ENCODE peak calls at places on chromosomes 12 and 14, in six cellular contexts. R is cardiac muscle cell, M is AG04449, S is HCT116, W is tibial nerve, J is right lobe of liver. V is an unnamed sample.

GRCh38 chr14:94710731-94711130 is 59.2 kb downstream of the GSC start:
- DNase-seq in R (no peak), M (no peak), S (no peak), W (no peak), J (no peak), V (no peak)

GRCh38 chr12:74538491-74539258 is 1.0 kb downstream of the ATXN7L3B start:
- DNase-seq in R (peak), M (no peak), S (no peak), W (no peak), J (no peak), V (no peak)

GRCh38 chr12:110345176-110345651 is 58.3 kb downstream of the ANAPC7 start:
- DNase-seq in R (peak), M (no peak), S (no peak), W (no peak), J (no peak), V (no peak)

GRCh38 chr14:95533391-95533821 is 1.4 kb upstream of the GLRX5 start:
- DNase-seq in R (peak), M (no peak), S (no peak), W (no peak), J (no peak), V (no peak)

GRCh38 chr14:91244501-91244901 is at the start of gene GPR68:
- DNase-seq in R (peak), M (peak), S (no peak), W (no peak), J (no peak), V (peak)

GRCh38 chr12:93090768-93091172 is 161.7 kb upstream of the EEA1 start:
- DNase-seq in R (peak), M (no peak), S (peak), W (no peak), J (no peak), V (no peak)

GRCh38 chr14:104331871-104332605 is 193.7 kb downstream of the KIF26A start:
- DNase-seq in R (no peak), M (no peak), S (no peak), W (no peak), J (no peak), V (peak)

GRCh38 chr14:104119119-104119699 is 19.2 kb upstream of the KIF26A start:
- DNase-seq in R (no peak), M (no peak), S (no peak), W (no peak), J (no peak), V (peak)

GRCh38 chr14:68148276-68148675 is 328.7 kb downstream of the RAD51B start:
- DNase-seq in R (no peak), M (no peak), S (no peak), W (no peak), J (no peak), V (no peak)

GRCh38 chr12:12877145-12877544 is 14.2 kb upstream of the GPRC5A start:
- DNase-seq in R (no peak), M (no peak), S (no peak), W (no peak), J (no peak), V (no peak)

GRCh38 chr14:101065246-101065645 is 161.7 kb upstream of the RTL1 start:
- DNase-seq in R (no peak), M (no peak), S (no peak), W (peak), J (no peak), V (no peak)

GRCh38 chr12:47087088-47087688 is 7.4 kb upstream of the AMIGO2 start:
- DNase-seq in R (peak), M (no peak), S (no peak), W (no peak), J (no peak), V (no peak)

GRCh38 chr12:76183459-76184186 is 99.1 kb upstream of the NAP1L1 start:
- DNase-seq in R (peak), M (peak), S (peak), W (no peak), J (no peak), V (no peak)

GRCh38 chr14:101103321-101103901 is 199.9 kb upstream of the RTL1 start:
- DNase-seq in R (no peak), M (no peak), S (no peak), W (no peak), J (no peak), V (peak)

GRCh38 chr12:100993916-100994315 is 199.3 kb downstream of the ANO4 start:
- DNase-seq in R (no peak), M (no peak), S (no peak), W (no peak), J (no peak), V (no peak)

GRCh38 chr12:127987199-127987901 is 279.6 kb upstream of the TMEM132C start:
- DNase-seq in R (no peak), M (peak), S (no peak), W (no peak), J (no peak), V (no peak)

GRCh38 chr12:42326466-42327226 is 679 bp downstream of the PPHLN1 start:
- DNase-seq in R (peak), M (peak), S (no peak), W (no peak), J (no peak), V (no peak)

GRCh38 chr14:68309631-68310030 is 483.2 kb downstream of the ZFP36L1 start:
- DNase-seq in R (peak), M (no peak), S (no peak), W (no peak), J (no peak), V (no peak)

GRCh38 chr12:27999521-27999920 is 27.0 kb upstream of the PTHLH start:
- DNase-seq in R (peak), M (peak), S (no peak), W (no peak), J (no peak), V (no peak)

GRCh38 chr12:16350682-16351081 is 3.2 kb downstream of the MGST1 start:
- DNase-seq in R (peak), M (peak), S (peak), W (peak), J (peak), V (no peak)

GRCh38 chr12:107515446-107515958 is 170.1 kb upstream of the PWP1 start:
- DNase-seq in R (peak), M (peak), S (peak), W (peak), J (no peak), V (no peak)

GRCh38 chr14:23130875-23131274 is 11.8 kb upstream of the CEBPE start:
- DNase-seq in R (peak), M (no peak), S (no peak), W (no peak), J (peak), V (no peak)

GRCh38 chr14:35333797-35334743 is 41.9 kb downstream of the PSMA6 start:
- DNase-seq in R (no peak), M (no peak), S (no peak), W (no peak), J (no peak), V (no peak)

GRCh38 chr12:5391638-5392037 is 40.3 kb upstream of the NTF3 start:
- DNase-seq in R (peak), M (peak), S (no peak), W (no peak), J (no peak), V (no peak)

GRCh38 chr12:64889434-64890216 is 65.2 kb downstream of the TBC1D30 start:
- DNase-seq in R (no peak), M (no peak), S (no peak), W (no peak), J (no peak), V (no peak)

GRCh38 chr12:70840966-70841365 is 79.6 kb downstream of the PTPRR start:
- DNase-seq in R (no peak), M (no peak), S (no peak), W (no peak), J (no peak), V (no peak)

GRCh38 chr12:8145754-8146415 is 10.9 kb upstream of the ZNF705A start:
- DNase-seq in R (peak), M (peak), S (no peak), W (no peak), J (no peak), V (no peak)

GRCh38 chr12:127284021-127284420 is 982.9 kb upstream of the TMEM132C start:
- DNase-seq in R (peak), M (no peak), S (no peak), W (no peak), J (no peak), V (no peak)

GRCh38 chr12:2250797-2251196 is 198.0 kb downstream of the CACNA1C start:
- DNase-seq in R (no peak), M (no peak), S (no peak), W (no peak), J (no peak), V (no peak)

GRCh38 chr14:73437206-73437605 is 21.1 kb downstream of the NUMB start:
- DNase-seq in R (no peak), M (no peak), S (no peak), W (no peak), J (no peak), V (no peak)

GRCh38 chr14:22541721-22542120 is 47.3 kb downstream of the DAD1 start:
- DNase-seq in R (no peak), M (no peak), S (no peak), W (no peak), J (no peak), V (no peak)

GRCh38 chr12:132887513-132888341 is at the start of gene CHFR:
- DNase-seq in R (peak), M (peak), S (no peak), W (peak), J (peak), V (peak)

GRCh38 chr12:106136263-106136662 is 2.5 kb downstream of the NUAK1 start:
- DNase-seq in R (peak), M (peak), S (peak), W (peak), J (peak), V (peak)

GRCh38 chr12:269216-269615 is 6.6 kb upstream of the SLC6A13 start:
- DNase-seq in R (no peak), M (no peak), S (no peak), W (peak), J (no peak), V (no peak)

GRCh38 chr12:108394196-108394595 is 55.1 kb upstream of the CMKLR1 start:
- DNase-seq in R (peak), M (no peak), S (no peak), W (no peak), J (no peak), V (no peak)

GRCh38 chr12:125357561-125357960 is 292.3 kb downstream of the AACS start:
- DNase-seq in R (no peak), M (no peak), S (no peak), W (no peak), J (no peak), V (no peak)

GRCh38 chr12:66947119-66947518 is 268.2 kb upstream of the GRIP1 start:
- DNase-seq in R (no peak), M (no peak), S (no peak), W (no peak), J (no peak), V (no peak)

GRCh38 chr14:24367506-24368214 is at the start of gene NFATC4:
- DNase-seq in R (peak), M (peak), S (peak), W (peak), J (no peak), V (peak)

DNA sequence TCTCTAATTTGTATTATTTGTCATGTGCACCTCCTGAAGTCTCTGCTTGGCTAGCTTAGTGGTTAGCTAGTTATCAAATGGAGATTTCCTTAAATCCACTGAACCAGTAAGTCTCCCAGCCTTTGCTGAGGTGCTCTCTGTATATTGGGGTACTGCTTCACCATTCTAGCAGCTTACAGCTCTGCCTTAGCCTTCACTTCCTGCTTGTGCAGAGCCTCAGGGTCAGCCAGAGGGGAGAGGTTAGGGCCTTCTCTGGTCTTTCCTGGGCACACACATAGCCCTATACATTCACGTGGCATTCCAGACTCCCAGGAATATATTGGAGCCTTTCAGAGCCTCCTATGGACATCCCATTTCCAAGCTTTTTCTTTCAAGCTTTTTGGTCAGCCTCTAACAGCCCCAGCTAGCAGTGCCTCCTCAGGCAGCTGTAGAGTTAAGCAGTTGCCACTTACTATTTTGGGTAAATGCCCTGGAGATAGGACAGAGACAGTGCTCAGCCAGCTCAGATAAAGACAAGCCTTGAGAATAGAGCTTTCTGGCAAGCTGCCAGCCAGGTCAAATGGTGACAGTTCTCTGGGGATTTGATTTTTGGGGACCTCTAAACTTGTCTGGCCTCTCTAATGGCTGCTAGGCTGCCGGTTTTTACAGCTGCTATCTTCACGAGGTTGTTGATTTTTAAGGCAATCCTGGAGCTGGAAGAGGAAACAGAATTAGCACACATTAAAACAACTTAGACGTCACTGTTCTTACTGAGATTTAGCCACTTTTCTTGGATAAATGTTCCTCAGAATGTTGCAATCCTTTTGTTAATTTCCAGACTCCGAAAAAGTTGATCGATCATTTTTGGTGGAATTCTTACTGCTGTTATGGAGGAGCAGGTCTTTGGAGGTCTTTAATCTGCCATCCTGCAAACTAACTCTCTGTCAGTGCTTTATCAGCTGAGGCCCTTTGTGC is 32.9 kb downstream of the FBXW8 start:
- DNase-seq in R (peak), M (no peak), S (no peak), W (no peak), J (no peak), V (no peak)
- H3K4me3 ChIP-seq in R (no peak), M (no peak), S (no peak), W (no peak), J (no peak), V (no peak)

GRCh38 chr14:70808402-70809237 is 693 bp downstream of the MAP3K9 start:
- DNase-seq in R (no peak), M (no peak), S (no peak), W (no peak), J (peak), V (peak)
- H3K4me3 ChIP-seq in R (peak), M (peak), S (peak), W (peak), J (peak), V (peak)

DNA sequence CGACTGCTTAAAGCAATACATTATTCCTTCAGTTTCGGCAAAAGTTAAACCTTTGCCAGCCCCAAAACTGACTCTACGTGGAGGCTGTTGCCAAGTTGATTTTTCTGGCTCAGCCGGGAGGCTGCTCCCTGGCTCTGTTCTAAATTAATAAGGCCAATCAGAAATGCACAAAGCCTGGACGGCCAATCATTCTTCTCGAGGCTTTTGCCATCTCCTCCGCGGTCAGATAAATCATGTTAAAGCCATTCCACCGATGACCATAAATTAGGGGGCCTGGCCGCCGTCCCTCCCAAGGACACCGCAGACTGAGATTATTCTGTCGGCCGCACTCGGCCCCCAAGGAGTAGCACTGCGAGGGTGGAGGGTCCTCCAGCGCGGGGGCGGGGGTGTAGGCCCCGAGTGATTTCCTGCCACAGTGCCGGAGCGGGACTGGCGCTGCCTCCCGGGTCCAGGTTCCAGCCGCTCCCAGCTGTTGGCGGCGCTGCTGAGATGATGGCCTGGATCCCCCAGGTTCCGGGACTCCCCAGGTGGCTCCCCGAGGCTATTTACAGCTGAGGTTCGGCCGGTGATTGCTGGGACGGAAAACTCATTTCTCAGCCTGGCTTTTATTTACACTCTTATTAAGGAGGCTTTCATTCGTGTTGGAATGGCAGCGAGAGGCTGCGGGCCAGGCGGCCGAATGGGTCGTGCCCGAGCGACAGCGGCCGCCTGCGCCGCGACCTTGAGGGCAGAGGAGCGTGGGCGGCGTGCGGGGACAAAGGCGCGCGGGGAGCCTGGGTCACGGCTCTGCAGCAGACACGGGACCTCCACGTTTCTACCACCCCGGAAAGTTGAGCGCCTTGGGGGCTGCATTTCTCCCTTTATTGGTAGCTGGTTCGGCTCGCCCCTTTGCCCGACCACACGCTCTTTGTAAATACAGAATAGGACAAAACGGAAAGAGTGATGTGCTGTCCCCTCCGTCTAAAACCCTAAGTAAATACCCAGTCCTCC is 165.2 kb downstream of the MON2 start:
- DNase-seq in R (peak), M (peak), S (no peak), W (peak), J (peak), V (peak)
- H3K4me3 ChIP-seq in R (peak), M (peak), S (no peak), W (peak), J (peak), V (peak)

DNA sequence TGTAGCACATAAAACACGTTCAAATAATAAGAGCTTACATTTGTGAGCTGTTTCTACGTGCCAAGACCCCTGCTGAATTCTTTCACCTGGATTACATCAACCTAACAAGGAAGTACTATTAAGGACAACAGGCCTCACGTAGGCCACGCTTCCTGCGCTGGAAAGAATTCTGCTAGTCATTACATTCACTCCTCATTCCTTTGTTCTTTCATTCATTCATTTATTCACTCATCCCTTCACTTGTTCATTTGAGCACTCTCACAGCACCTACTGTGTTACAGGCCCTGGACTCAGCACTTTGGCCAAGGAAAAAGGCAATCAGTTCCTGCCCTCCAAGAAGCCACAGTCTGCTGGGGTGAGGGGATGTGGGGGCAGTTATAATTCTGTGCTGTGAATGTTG is 28.2 kb downstream of the TESC start:
- DNase-seq in R (no peak), M (no peak), S (no peak), W (no peak), J (no peak), V (no peak)
- H3K4me3 ChIP-seq in R (no peak), M (no peak), S (no peak), W (no peak), J (no peak), V (no peak)

GRCh38 chr14:77058082-77058481 is 29.6 kb upstream of the IRF2BPL start:
- DNase-seq in R (no peak), M (no peak), S (no peak), W (no peak), J (no peak), V (no peak)

GRCh38 chr14:77055981-77056380 is 27.5 kb upstream of the IRF2BPL start:
- DNase-seq in R (no peak), M (no peak), S (no peak), W (no peak), J (no peak), V (no peak)

GRCh38 chr14:77059276-77059934 is 30.9 kb upstream of the IRF2BPL start:
- DNase-seq in R (peak), M (no peak), S (peak), W (no peak), J (no peak), V (peak)

GRCh38 chr14:77061630-77062029 is 33.1 kb upstream of the IRF2BPL start:
- DNase-seq in R (no peak), M (no peak), S (no peak), W (no peak), J (no peak), V (no peak)

GRCh38 chr14:77058785-77059184 is 30.3 kb upstream of the IRF2BPL start:
- DNase-seq in R (no peak), M (no peak), S (no peak), W (no peak), J (no peak), V (no peak)
- H3K4me3 ChIP-seq in R (no peak), M (no peak), S (no peak), W (no peak), J (no peak), V (no peak)

GRCh38 chr14:36627981-36628380 is 33.7 kb upstream of the PAX9 start:
- DNase-seq in R (no peak), M (no peak), S (no peak), W (no peak), J (no peak), V (no peak)
- H3K4me3 ChIP-seq in R (no peak), M (no peak), S (no peak), W (no peak), J (no peak), V (no peak)

GRCh38 chr14:98189077-98189476 is 1082.9 kb downstream of the BCL11B start:
- DNase-seq in R (no peak), M (no peak), S (no peak), W (no peak), J (no peak), V (no peak)

GRCh38 chr14:98187302-98187701 is 1084.7 kb downstream of the BCL11B start:
- DNase-seq in R (no peak), M (no peak), S (no peak), W (no peak), J (no peak), V (no peak)

GRCh38 chr14:98192946-98193345 is 1079.1 kb downstream of the BCL11B start:
- DNase-seq in R (no peak), M (no peak), S (no peak), W (no peak), J (no peak), V (no peak)

GRCh38 chr14:98189521-98189920 is 1082.5 kb downstream of the BCL11B start:
- DNase-seq in R (no peak), M (no peak), S (no peak), W (no peak), J (no peak), V (no peak)

GRCh38 chr14:98189944-98190343 is 1082.1 kb downstream of the BCL11B start:
- DNase-seq in R (no peak), M (no peak), S (no peak), W (no peak), J (no peak), V (no peak)
- H3K4me3 ChIP-seq in R (no peak), M (no peak), S (no peak), W (no peak), J (no peak), V (no peak)

V was measured in stomach.